ENCODE peak calls at places on chromosomes 7 and 10, in five cellular contexts. One of them, this sample, is unnamed.

GRCh38 chr10:129031233-129032150 is 435.5 kb upstream of the MGMT start:
- DNase-seq in HepG2: peak; percentile 15
- DNase-seq in stomach: peak; percentile 45
- DNase-seq in A549: peak; percentile 58
- DNase-seq in upper lobe of left lung: no peak
- DNase-seq in this sample: peak; percentile 68

GRCh38 chr7:111931958-111932357 is 274.2 kb downstream of the DOCK4 start:
- DNase-seq in A549: no peak
- DNase-seq in upper lobe of left lung: no peak
- DNase-seq in stomach: no peak
- DNase-seq in HepG2: peak; percentile 83
- DNase-seq in this sample: no peak

GRCh38 chr7:45647426-45647825 is 73.3 kb downstream of the ADCY1 start:
- DNase-seq in upper lobe of left lung: no peak
- DNase-seq in A549: no peak
- DNase-seq in HepG2: no peak
- DNase-seq in stomach: no peak
- DNase-seq in this sample: no peak

GRCh38 chr7:145850636-145851035 is 266.0 kb upstream of the CNTNAP2 start:
- DNase-seq in upper lobe of left lung: no peak
- DNase-seq in A549: no peak
- DNase-seq in HepG2: no peak
- DNase-seq in stomach: no peak
- DNase-seq in this sample: no peak

GRCh38 chr7:16933296-16934248 is 51.8 kb upstream of the AGR3 start:
- DNase-seq in A549: no peak
- DNase-seq in upper lobe of left lung: peak; percentile 48
- DNase-seq in HepG2: no peak
- DNase-seq in stomach: no peak
- DNase-seq in this sample: no peak

GRCh38 chr10:99621454-99622246 is 1.4 kb upstream of the SLC25A28 start:
- DNase-seq in stomach: no peak
- DNase-seq in HepG2: no peak
- DNase-seq in upper lobe of left lung: no peak
- DNase-seq in A549: no peak
- DNase-seq in this sample: no peak

GRCh38 chr7:25638042-25638441 is 409.8 kb upstream of the NPVF start:
- DNase-seq in stomach: no peak
- DNase-seq in upper lobe of left lung: no peak
- DNase-seq in A549: no peak
- DNase-seq in HepG2: no peak
- DNase-seq in this sample: no peak

GRCh38 chr10:87092356-87092860 is 2.2 kb downstream of the GLUD1 start:
- DNase-seq in upper lobe of left lung: no peak
- DNase-seq in A549: no peak
- DNase-seq in stomach: no peak
- DNase-seq in HepG2: no peak
- DNase-seq in this sample: no peak

GRCh38 chr7:1558181-1558811 is 2.3 kb upstream of the TMEM184A start:
- DNase-seq in upper lobe of left lung: no peak
- DNase-seq in A549: no peak
- DNase-seq in stomach: no peak
- DNase-seq in HepG2: peak; percentile 32
- DNase-seq in this sample: no peak

DNA sequence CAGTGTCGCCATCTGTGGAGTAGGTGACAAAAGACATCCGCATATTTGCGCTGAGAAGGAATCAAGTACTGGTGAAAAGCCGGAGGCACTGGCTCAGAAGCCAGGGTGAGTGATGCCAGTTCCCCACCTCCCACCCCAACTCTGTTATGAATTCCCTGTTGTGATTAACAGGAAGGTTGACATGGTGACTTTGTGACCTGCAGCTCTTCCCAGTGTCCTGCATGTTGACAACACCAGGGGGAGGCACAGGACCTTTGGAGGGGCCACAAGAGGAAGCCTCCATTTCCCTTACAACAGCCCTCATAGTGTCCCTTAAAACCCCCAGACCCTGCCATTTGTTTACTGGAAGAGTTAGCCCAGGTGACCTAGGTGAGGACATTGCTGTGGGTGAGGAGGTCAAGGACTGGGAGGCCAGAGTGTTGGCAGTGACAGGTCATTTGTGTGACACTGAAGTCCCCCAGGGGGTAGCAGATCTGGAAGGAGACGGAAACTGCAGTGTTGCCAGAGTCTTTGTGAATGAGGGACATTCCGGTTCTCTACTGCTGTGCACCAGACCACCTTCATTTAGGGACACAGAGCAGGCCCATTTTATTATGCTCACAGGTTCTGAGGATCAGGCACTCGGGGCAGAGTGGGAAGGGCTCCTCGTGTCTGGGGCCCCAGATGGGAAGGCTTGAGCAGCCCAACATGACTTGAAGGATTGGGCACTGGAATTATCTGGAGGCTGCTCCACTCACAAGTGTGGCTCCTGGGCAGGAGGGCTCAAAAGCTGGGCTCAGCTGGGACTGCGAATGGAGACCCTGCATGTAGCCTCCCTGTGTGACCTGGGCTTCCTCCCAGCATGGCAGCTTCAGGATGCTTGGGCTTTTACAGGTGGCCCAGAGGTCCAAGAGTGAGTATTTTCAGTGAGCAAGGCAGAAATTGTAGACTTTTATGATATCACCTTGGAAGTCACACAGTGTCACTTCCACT is 13.0 kb upstream of the ANTXRL start:
- DNase-seq in HepG2: peak; percentile 20
- DNase-seq in upper lobe of left lung: peak; percentile 20
- DNase-seq in stomach: peak; percentile 11
- DNase-seq in A549: no peak
- DNase-seq in this sample: no peak
- TF ChIP-seq CTCF in HepG2: peak; percentile 13
- TF ChIP-seq CTCF in upper lobe of left lung: no peak
- TF ChIP-seq CTCF in stomach: no peak
- TF ChIP-seq CTCF in A549: no peak
- TF ChIP-seq CTCF in this sample: no peak

DNA sequence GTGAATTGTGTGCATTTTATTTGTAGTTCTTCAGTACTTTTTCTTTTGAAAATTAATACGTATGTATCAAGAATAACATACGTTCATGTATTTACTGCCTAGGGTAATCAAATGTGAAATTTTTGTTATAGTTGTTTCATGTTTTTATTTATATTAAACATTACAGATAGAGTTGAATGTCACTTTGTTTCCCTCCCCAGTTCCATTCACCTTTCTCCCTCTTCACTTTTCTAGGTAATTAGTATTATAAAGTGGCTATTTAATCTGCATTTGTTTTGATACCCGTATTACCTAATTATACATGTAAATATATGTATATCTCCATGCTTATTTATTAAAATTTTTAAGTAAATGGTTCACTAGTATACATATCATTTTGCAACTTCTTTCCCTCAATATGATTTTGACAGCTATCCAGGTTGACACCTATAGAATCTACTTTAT is 1.3 kb upstream of the KLF14 start:
- DNase-seq in A549: no peak
- DNase-seq in HepG2: no peak
- DNase-seq in stomach: no peak
- DNase-seq in upper lobe of left lung: no peak
- DNase-seq in this sample: no peak
- H3K9me3 ChIP-seq in A549: no peaks in the 10 kb centered on the region
- H3K9me3 ChIP-seq in HepG2: no peaks in the 10 kb centered on the region
- H3K9me3 ChIP-seq in stomach: peaks cover 41% of the 10 kb centered on the region
- H3K9me3 ChIP-seq in upper lobe of left lung: peaks cover 21% of the 10 kb centered on the region
- H3K9me3 ChIP-seq in this sample: peaks cover 10% of the 10 kb centered on the region

DNA sequence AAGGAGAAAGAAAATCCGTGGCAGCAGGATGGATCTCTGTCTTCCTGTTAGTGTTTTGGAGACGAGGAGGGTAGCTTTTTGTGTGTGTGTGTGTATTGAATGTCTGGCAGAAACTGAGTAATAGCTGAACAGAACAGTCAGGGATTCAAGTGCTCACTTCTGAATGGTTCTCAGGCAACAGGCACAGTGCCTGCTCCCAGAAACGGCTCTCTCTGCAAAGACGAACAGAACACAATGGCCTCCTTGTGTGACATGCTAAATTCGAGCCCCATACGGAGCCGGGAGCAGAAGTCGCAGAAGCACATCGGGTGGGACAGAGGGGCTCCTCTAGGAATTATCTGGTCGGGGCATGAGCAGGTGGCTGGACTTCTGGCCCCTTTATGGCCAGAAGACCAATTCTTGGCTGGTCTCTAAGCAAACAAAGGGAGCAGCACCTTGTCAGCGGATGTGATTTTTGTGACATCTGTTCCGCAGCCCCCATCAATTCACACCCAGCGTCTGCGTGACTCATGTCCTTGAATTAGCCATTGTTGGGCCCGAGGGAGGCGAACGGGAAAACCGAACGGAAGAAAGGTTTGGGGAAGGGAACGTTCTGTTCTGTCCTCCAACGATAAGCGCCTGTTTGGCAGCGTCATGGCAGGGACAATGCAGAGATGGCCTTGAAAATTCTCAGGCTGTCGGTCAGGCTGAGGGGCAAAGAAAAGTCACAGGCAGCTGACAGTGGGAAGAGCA is 47.3 kb upstream of the NPTX2 start:
- DNase-seq in HepG2: no peak
- DNase-seq in upper lobe of left lung: no peak
- DNase-seq in stomach: no peak
- DNase-seq in A549: no peak
- DNase-seq in this sample: no peak
- TF ChIP-seq EP300 in HepG2: no peak
- TF ChIP-seq EP300 in upper lobe of left lung: no peak
- TF ChIP-seq EP300 in stomach: peak; percentile 88
- TF ChIP-seq EP300 in A549: no peak
- TF ChIP-seq EP300 in this sample: peak; percentile 79

DNA sequence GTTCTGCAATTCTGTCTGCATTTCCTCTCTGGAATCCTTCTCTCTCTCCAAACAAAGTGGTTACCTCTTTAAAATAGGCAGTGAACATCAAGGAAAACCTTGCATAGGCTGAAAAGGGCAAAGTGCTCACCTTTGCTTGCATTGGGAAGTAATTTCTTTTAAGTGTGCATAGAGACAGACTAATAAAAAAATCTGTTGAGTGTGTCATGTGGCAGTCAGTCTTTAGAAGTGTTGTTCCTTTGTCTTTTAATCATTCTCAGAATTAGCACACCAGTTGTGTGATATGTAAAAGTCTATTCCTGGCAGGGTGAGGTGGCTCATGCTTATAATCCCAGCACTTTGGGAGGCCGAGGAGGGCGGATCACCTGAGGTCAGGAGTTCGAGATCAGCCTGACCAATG is 117.0 kb downstream of the INSYN2A start:
- DNase-seq in upper lobe of left lung: no peak
- DNase-seq in HepG2: no peak
- DNase-seq in A549: no peak
- DNase-seq in stomach: no peak
- DNase-seq in this sample: no peak
- TF ChIP-seq CTCF in upper lobe of left lung: no peak
- TF ChIP-seq CTCF in HepG2: no peak
- TF ChIP-seq CTCF in A549: no peak
- TF ChIP-seq CTCF in stomach: no peak
- TF ChIP-seq CTCF in this sample: no peak

DNA sequence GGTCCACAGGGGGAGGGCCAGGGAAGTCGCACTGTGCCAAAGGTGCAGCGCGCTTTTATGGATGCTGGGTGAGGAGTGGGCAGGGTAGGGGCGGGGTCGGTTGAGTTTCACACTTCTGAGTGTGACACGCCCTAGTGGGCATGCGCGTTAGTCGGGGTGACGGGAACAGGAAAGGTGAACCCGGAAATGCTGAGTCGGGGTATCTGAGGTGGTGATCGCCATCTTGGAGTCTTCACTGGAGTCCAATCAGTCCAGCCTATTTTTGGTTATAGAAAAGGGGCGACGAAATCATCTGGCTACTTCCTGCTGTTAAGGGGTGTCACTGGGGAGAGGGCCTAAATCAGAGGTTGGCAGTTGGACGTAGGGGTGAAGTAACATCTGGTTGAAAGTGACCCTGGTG is 40.8 kb downstream of the ZNF138 start:
- DNase-seq in A549: no peak
- DNase-seq in HepG2: no peak
- DNase-seq in upper lobe of left lung: no peak
- DNase-seq in stomach: no peak
- DNase-seq in this sample: no peak
- H3K9me3 ChIP-seq in A549: peaks cover 29% of the 10 kb centered on the region
- H3K9me3 ChIP-seq in HepG2: no peaks in the 10 kb centered on the region
- H3K9me3 ChIP-seq in upper lobe of left lung: no peaks in the 10 kb centered on the region
- H3K9me3 ChIP-seq in stomach: peaks cover 14% of the 10 kb centered on the region
- H3K9me3 ChIP-seq in this sample: no peaks in the 10 kb centered on the region

GRCh38 chr7:104700336-104700735 is 313.7 kb upstream of the KMT2E start:
- DNase-seq in stomach: no peak
- DNase-seq in upper lobe of left lung: no peak
- DNase-seq in HepG2: no peak
- DNase-seq in A549: no peak
- DNase-seq in this sample: no peak

DNA sequence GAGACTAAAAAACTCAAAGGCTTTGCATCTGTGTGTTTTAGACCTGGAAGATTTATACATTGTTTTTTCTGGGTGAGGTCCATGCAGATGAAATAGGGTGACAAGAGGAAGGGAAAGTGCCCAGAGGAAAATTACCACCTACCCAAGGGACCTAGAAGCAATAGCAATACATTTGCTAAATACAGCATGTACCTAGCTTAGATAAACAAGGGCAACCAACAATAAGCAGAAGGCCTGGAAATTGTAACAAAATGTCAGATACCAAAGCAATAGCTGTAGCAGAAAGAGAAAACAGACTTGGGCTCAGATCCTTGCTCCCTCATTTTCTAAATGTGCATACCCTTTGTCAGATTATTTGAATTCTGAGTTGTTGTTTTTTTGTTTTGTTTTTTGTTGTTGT is 318.4 kb upstream of the KMT2E start:
- DNase-seq in stomach: no peak
- DNase-seq in A549: no peak
- DNase-seq in HepG2: no peak
- DNase-seq in upper lobe of left lung: no peak
- DNase-seq in this sample: no peak
- TF ChIP-seq EP300 in stomach: no peak
- TF ChIP-seq EP300 in A549: no peak
- TF ChIP-seq EP300 in HepG2: no peak
- TF ChIP-seq EP300 in upper lobe of left lung: no peak
- TF ChIP-seq EP300 in this sample: no peak

GRCh38 chr10:93063977-93064660 is 3.5 kb downstream of the CYP26C1 start:
- DNase-seq in upper lobe of left lung: no peak
- DNase-seq in stomach: no peak
- DNase-seq in HepG2: no peak
- DNase-seq in A549: no peak
- DNase-seq in this sample: no peak

GRCh38 chr10:93061594-93062498 is 1.2 kb downstream of the CYP26C1 start:
- DNase-seq in HepG2: no peak
- DNase-seq in stomach: no peak
- DNase-seq in upper lobe of left lung: no peak
- DNase-seq in A549: no peak
- DNase-seq in this sample: no peak

GRCh38 chr10:93063217-93063976 is 2.8 kb downstream of the CYP26C1 start:
- DNase-seq in A549: no peak
- DNase-seq in upper lobe of left lung: no peak
- DNase-seq in HepG2: no peak
- DNase-seq in stomach: no peak
- DNase-seq in this sample: no peak

GRCh38 chr10:93060887-93061593 is 442 bp downstream of the CYP26C1 start:
- DNase-seq in A549: no peak
- DNase-seq in stomach: no peak
- DNase-seq in upper lobe of left lung: no peak
- DNase-seq in HepG2: no peak
- DNase-seq in this sample: no peak

GRCh38 chr10:93062499-93063216 is 2.1 kb downstream of the CYP26C1 start:
- DNase-seq in stomach: no peak
- DNase-seq in HepG2: no peak
- DNase-seq in upper lobe of left lung: no peak
- DNase-seq in A549: no peak
- DNase-seq in this sample: no peak
- TF ChIP-seq CTCF in stomach: no peak
- TF ChIP-seq CTCF in HepG2: peak; percentile 10
- TF ChIP-seq CTCF in upper lobe of left lung: peak; percentile 74
- TF ChIP-seq CTCF in A549: peak; percentile 44
- TF ChIP-seq CTCF in this sample: peak; percentile 26

GRCh38 chr7:2928613-2929311 is 84.7 kb upstream of the GNA12 start:
- DNase-seq in upper lobe of left lung: peak; percentile 15
- DNase-seq in A549: no peak
- DNase-seq in stomach: no peak
- DNase-seq in HepG2: no peak
- DNase-seq in this sample: no peak
- H3K9me3 ChIP-seq in upper lobe of left lung: no peaks in the 10 kb centered on the region
- H3K9me3 ChIP-seq in A549: no peaks in the 10 kb centered on the region
- H3K9me3 ChIP-seq in stomach: no peaks in the 10 kb centered on the region
- H3K9me3 ChIP-seq in HepG2: no peaks in the 10 kb centered on the region
- H3K9me3 ChIP-seq in this sample: no peaks in the 10 kb centered on the region